ENCODE peak calls at places on chromosomes 1 and 21, in eight cellular contexts. V is activated CD4-positive, alpha-beta T cell treated with anti-CD3 and anti-CD28 coated beads for 4 hours; I is stimulated activated CD4-positive, alpha-beta T cell treated with anti-CD3 and anti-CD28 coated beads, Interleukin-15, amount 100 ng/mL, for 24 hours; W is stimulated activated CD8-positive, alpha-beta memory T cell treated with anti-CD3 and anti-CD28 coated beads, Interleukin-7, amount 100 ng/mL, for 48 hours; R is A172; N is DMS153; D is transverse colon; H is activated gamma-delta T cell treated with Interleukin-2 at 50 U/mL for 16 hours. Y is an unnamed sample.
A peak's percentile ranks its signal among the peaks of the same experiment; 100 is the strongest.

GRCh38 chr1:188652678-188653077 is 1823.9 kb downstream of the PLA2G4A start:
- DNase-seq in I (no peak), W (no peak), H (no peak), R (peak; percentile 70), D (no peak), N (no peak), V (no peak), Y (peak; percentile 67)

GRCh38 chr1:29579821-29580425 is 343.6 kb downstream of the PTPRU start:
- DNase-seq in V (no peak), D (no peak), N (no peak), I (no peak), R (peak; percentile 50), W (no peak), H (no peak), Y (peak; percentile 84)

GRCh38 chr1:38476111-38476783 is 383.3 kb downstream of the RRAGC start:
- DNase-seq in I (no peak), W (no peak), V (no peak), R (no peak), N (no peak), D (no peak), H (no peak), Y (no peak)

GRCh38 chr21:46605759-46606426 is 1.0 kb upstream of the S100B start:
- DNase-seq in H (peak; percentile 57), W (no peak), N (no peak), I (peak; percentile 43), R (no peak), V (peak; percentile 20), D (peak; percentile 55), Y (no peak)

GRCh38 chr1:6586404-6586816 is 6.6 kb downstream of the ZBTB48 start:
- DNase-seq in R (no peak), I (no peak), H (no peak), V (no peak), D (no peak), N (no peak), W (no peak), Y (no peak)

GRCh38 chr1:110235839-110236682 is 25.9 kb downstream of the KCNC4 start:
- DNase-seq in H (no peak), N (no peak), I (peak; percentile 73), R (peak; percentile 59), D (no peak), W (peak; percentile 37), V (no peak), Y (peak; percentile 90)

GRCh38 chr1:190320952-190321351 is 156.7 kb downstream of the BRINP3 start:
- DNase-seq in V (no peak), H (no peak), W (no peak), I (no peak), N (no peak), R (peak; percentile 38), D (no peak), Y (peak; percentile 29)

GRCh38 chr1:193322218-193322617 is 135.8 kb upstream of the B3GALT2 start:
- DNase-seq in W (no peak), R (peak; percentile 94), N (no peak), H (no peak), I (no peak), D (no peak), V (no peak), Y (peak; percentile 84)

GRCh38 chr1:86825294-86825693 is 88.6 kb downstream of the SELENOF start:
- DNase-seq in W (no peak), V (no peak), R (peak; percentile 23), N (no peak), H (no peak), D (no peak), I (no peak), Y (no peak)

GRCh38 chr1:116949213-116949985 is 39.7 kb downstream of the PTGFRN start:
- DNase-seq in I (no peak), H (no peak), N (no peak), V (no peak), W (no peak), D (no peak), R (no peak), Y (no peak)

GRCh38 chr1:181918893-181919728 is 142.4 kb downstream of the ZNF648 start:
- DNase-seq in W (no peak), N (no peak), D (no peak), H (no peak), I (no peak), R (no peak), V (no peak), Y (no peak)

GRCh38 chr1:8015809-8016165 is 10.3 kb downstream of the ERRFI1 start:
- DNase-seq in H (no peak), I (no peak), D (no peak), W (no peak), N (no peak), R (no peak), V (no peak), Y (peak; percentile 24)

GRCh38 chr1:113976609-113977278 is 2.5 kb upstream of the OLFML3 start:
- DNase-seq in D (no peak), N (no peak), I (no peak), W (no peak), R (no peak), H (no peak), V (no peak), Y (peak; percentile 30)

GRCh38 chr1:240070188-240070587 is 21.5 kb upstream of the FMN2 start:
- DNase-seq in W (no peak), I (no peak), H (no peak), V (no peak), N (no peak), R (no peak), D (no peak), Y (no peak)

GRCh38 chr1:104082221-104082620 is 332.5 kb downstream of the AMY1C start:
- DNase-seq in D (no peak), V (no peak), R (no peak), W (no peak), H (no peak), N (no peak), I (no peak), Y (no peak)

GRCh38 chr1:9244501-9245229 is 10.1 kb downstream of the H6PD start:
- DNase-seq in W (no peak), H (no peak), V (no peak), N (no peak), R (no peak), I (no peak), D (peak; percentile 61), Y (no peak)

GRCh38 chr1:153678519-153679336 is at the start of gene NPR1:
- DNase-seq in I (peak; percentile 51), N (no peak), R (no peak), W (no peak), H (no peak), D (peak; percentile 33), V (peak; percentile 18), Y (peak; percentile 10)

Y was measured in HT1080.